ENCODE peak calls at places on chromosomes 12 and 14, in eight cellular contexts. F is naive thymus-derived CD4-positive, alpha-beta T cell; V is endodermal cell; H is thyroid gland; L is body of pancreas; M is PC-9; I is HepG2; Y is lung. G is an unnamed sample.

GRCh38 chr12:50219544-50219943 is 52.4 kb upstream of the CERS5 start:
- DNase-seq in M (no peak), Y (no peak), V (no peak), H (no peak), I (no peak), F (no peak), L (no peak), G (no peak)

GRCh38 chr12:24560192-24560591 is 388.7 kb downstream of the BCAT1 start:
- DNase-seq in V (no peak), L (no peak), M (no peak), Y (no peak), I (no peak), H (no peak), F (no peak), G (no peak)

GRCh38 chr12:115172521-115172920 is 488.5 kb upstream of the TBX3 start:
- DNase-seq in F (no peak), V (no peak), L (no peak), H (no peak), M (no peak), Y (no peak), I (no peak), G (no peak)

GRCh38 chr12:53051058-53051880 is 1.4 kb downstream of the TNS2 start:
- DNase-seq in L (peak; percentile 69), I (peak; percentile 82), H (peak; percentile 85), V (peak; percentile 67), Y (peak; percentile 68), F (no peak), M (no peak), G (no peak)

GRCh38 chr14:34098045-34098984 is 147.4 kb upstream of the EGLN3 start:
- DNase-seq in L (peak; percentile 44), Y (no peak), F (no peak), I (peak; percentile 68), H (peak; percentile 59), V (peak; percentile 77), M (peak; percentile 43), G (no peak)

GRCh38 chr12:12736759-12737676 is 19.9 kb downstream of the CDKN1B start:
- DNase-seq in M (no peak), L (peak; percentile 51), V (no peak), F (no peak), Y (no peak), H (peak; percentile 44), I (no peak), G (no peak)

GRCh38 chr14:32121948-32122347 is 44.8 kb downstream of the ARHGAP5 start:
- DNase-seq in H (no peak), M (no peak), F (no peak), L (no peak), V (no peak), Y (no peak), I (no peak), G (no peak)

GRCh38 chr12:103829092-103829491 is 11.9 kb downstream of the NT5DC3 start:
- DNase-seq in H (no peak), I (no peak), M (no peak), L (no peak), Y (no peak), F (no peak), V (no peak), G (no peak)

GRCh38 chr14:98173291-98173690 is 1098.7 kb downstream of the BCL11B start:
- DNase-seq in V (no peak), F (no peak), M (no peak), Y (no peak), L (peak; percentile 16), I (no peak), H (peak; percentile 18), G (no peak)

GRCh38 chr14:69682607-69683263 is 71.3 kb downstream of the SUSD6 start:
- DNase-seq in Y (no peak), F (no peak), M (no peak), I (peak; percentile 46), H (no peak), V (no peak), L (no peak), G (no peak)

GRCh38 chr14:102620413-102620812 is 28.0 kb downstream of the RCOR1 start:
- DNase-seq in H (no peak), F (no peak), L (no peak), I (no peak), V (no peak), M (no peak), Y (no peak), G (no peak)

GRCh38 chr12:19856389-19856788 is 417.1 kb downstream of the AEBP2 start:
- DNase-seq in V (no peak), H (no peak), L (no peak), F (no peak), M (no peak), I (no peak), Y (no peak), G (no peak)

GRCh38 chr14:105500036-105500725 is 9.1 kb downstream of the TEDC1 start:
- DNase-seq in V (no peak), M (no peak), I (no peak), Y (no peak), F (no peak), L (no peak), H (no peak), G (no peak)

GRCh38 chr14:64215274-64215673 is 78.9 kb downstream of the ESR2 start:
- DNase-seq in V (no peak), L (no peak), Y (no peak), F (no peak), H (no peak), M (no peak), I (no peak), G (no peak)

GRCh38 chr12:91203610-91204009 is 21.0 kb upstream of the DCN start:
- DNase-seq in V (no peak), L (no peak), F (no peak), Y (no peak), I (no peak), H (no peak), M (no peak), G (no peak)

GRCh38 chr14:24054324-24054641 is 2.5 kb downstream of the CARMIL3 start:
- DNase-seq in F (no peak), H (no peak), L (no peak), I (no peak), M (no peak), V (no peak), Y (no peak), G (no peak)

GRCh38 chr12:78885466-78885865 is 20.9 kb downstream of the SYT1 start:
- DNase-seq in M (no peak), F (no peak), I (no peak), L (no peak), Y (no peak), V (peak; percentile 67), H (no peak), G (no peak)

GRCh38 chr14:101057394-101057793 is 153.9 kb upstream of the RTL1 start:
- DNase-seq in I (no peak), V (no peak), L (no peak), M (no peak), H (no peak), F (no peak), Y (no peak), G (no peak)

GRCh38 chr14:68888883-68889282 is 90.2 kb downstream of the ACTN1 start:
- DNase-seq in H (no peak), L (no peak), V (no peak), I (no peak), Y (no peak), M (no peak), F (no peak), G (no peak)

DNA sequence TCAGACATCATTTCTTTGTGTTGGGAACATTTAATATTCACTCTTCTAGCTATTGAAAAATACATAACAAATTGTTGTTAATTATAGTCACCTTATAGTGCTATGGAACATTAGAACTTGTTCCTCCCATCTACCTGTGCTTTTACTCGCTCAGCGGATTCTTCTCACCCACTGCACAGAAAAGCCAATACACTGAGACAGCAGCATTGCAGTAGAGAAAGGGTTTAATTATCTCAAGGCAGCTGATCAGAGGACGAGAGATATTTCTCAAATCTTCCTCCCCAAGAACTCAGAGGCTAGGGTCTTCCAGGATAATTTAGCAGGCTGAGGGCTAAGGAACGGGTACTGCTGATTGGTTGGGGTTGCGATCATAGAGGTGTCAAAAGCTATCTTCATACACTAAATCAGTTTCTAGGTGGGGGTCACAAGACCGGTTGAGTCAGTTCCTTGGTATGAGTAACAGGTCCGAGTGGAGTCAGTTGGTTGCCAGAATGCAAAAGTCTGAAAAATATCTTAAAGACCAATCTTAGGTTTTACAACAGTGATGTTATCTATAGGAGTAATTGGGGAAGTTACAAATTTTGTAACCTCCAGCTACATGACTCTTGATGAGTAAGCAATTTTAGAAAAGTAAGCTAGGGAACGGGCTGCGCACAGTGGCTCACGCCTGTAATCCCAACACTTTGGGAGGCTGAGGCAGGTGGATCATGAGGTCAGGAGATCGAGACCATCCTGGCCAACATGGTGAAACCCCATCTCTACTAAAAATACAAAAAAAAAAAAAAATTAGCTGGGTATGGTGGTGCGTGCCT is 173.1 kb downstream of the FBXL14 start:
- DNase-seq in I (no peak), F (no peak), L (no peak), Y (no peak), H (no peak), V (no peak), M (no peak), G (no peak)
- H3K27ac ChIP-seq in I (no peak overlapping the region), F (no peak overlapping the region), L (no peak overlapping the region), Y (no peak overlapping the region), H (no peak overlapping the region), V (no peak overlapping the region), M (no peak overlapping the region), G (no peak overlapping the region)

GRCh38 chr12:131986361-131986760 is 36.6 kb downstream of the EP400 start:
- DNase-seq in I (no peak), V (peak; percentile 38), F (no peak), M (no peak), Y (no peak), L (no peak), H (no peak), G (no peak)
- H3K36me3 ChIP-seq in I (peaks cover 46% of the 10 kb centered on the region), V (peaks cover 66% of the 10 kb centered on the region), F (no peaks in the 10 kb centered on the region), M (peaks cover 26% of the 10 kb centered on the region), Y (peaks cover 50% of the 10 kb centered on the region), L (peaks cover 34% of the 10 kb centered on the region), H (peaks cover 41% of the 10 kb centered on the region), G (peaks cover 12% of the 10 kb centered on the region)

GRCh38 chr14:77184396-77185092 is 2.9 kb downstream of the TMEM63C start:
- DNase-seq in H (no peak), Y (no peak), I (no peak), F (no peak), M (peak; percentile 48), V (peak; percentile 68), L (no peak), G (no peak)

GRCh38 chr14:77187649-77188012 is 6.0 kb downstream of the TMEM63C start:
- DNase-seq in I (no peak), L (no peak), F (no peak), Y (no peak), M (no peak), H (no peak), V (no peak), G (no peak)

GRCh38 chr14:77189479-77189878 is 7.9 kb downstream of the TMEM63C start:
- DNase-seq in Y (no peak), L (no peak), F (no peak), M (no peak), I (no peak), V (no peak), H (no peak), G (no peak)

GRCh38 chr14:77185093-77185465 is 3.5 kb downstream of the TMEM63C start:
- DNase-seq in F (no peak), Y (no peak), H (no peak), V (no peak), L (no peak), M (peak; percentile 51), I (no peak), G (no peak)

GRCh38 chr14:77186911-77187648 is 5.5 kb downstream of the TMEM63C start:
- DNase-seq in H (peak; percentile 85), L (peak; percentile 83), I (no peak), V (peak; percentile 64), M (peak; percentile 64), F (no peak), Y (no peak), G (no peak)
- H3K27me3 ChIP-seq in H (no peaks in the 10 kb centered on the region), L (no peaks in the 10 kb centered on the region), I (peaks cover 3% of the 10 kb centered on the region), V (peaks cover 12% of the 10 kb centered on the region), M (peaks cover 73% of the 10 kb centered on the region), F (no peaks in the 10 kb centered on the region), Y (no peaks in the 10 kb centered on the region), G (no peaks in the 10 kb centered on the region)

GRCh38 chr12:68620528-68620927 is 9.8 kb downstream of the RAP1B start:
- DNase-seq in I (no peak), L (no peak), M (no peak), F (no peak), H (no peak), V (peak; percentile 54), Y (no peak), G (no peak)
- H3K27ac ChIP-seq in I (no peak overlapping the region), L (no peak overlapping the region), M (no peak overlapping the region), F (peak overlapping the region; percentile 25), H (no peak overlapping the region), V (no peak overlapping the region), Y (no peak overlapping the region), G (no peak overlapping the region)